ENCODE peak calls at places on chromosomes 4 and X, in four cellular contexts. One of them, this sample, is unnamed. For H3K4me1, the result is how much of the 10 kb centered on the place peaks cover.

GRCh38 chrX:19638968-19639539 is 123.7 kb upstream of the MAP3K15 start:
- DNase-seq in tibial artery: no peak
- DNase-seq in iPS DF 6.9: no peak
- DNase-seq in testis: no peak
- DNase-seq in this sample: no peak

GRCh38 chrX:96314974-96315373 is 369.7 kb upstream of the DIAPH2 start:
- DNase-seq in iPS DF 6.9: no peak
- DNase-seq in tibial artery: no peak
- DNase-seq in testis: no peak
- DNase-seq in this sample: no peak

GRCh38 chr4:90127223-90127705 is at the start of gene CCSER1:
- DNase-seq in tibial artery: peak
- DNase-seq in iPS DF 6.9: no peak
- DNase-seq in testis: peak
- DNase-seq in this sample: peak

GRCh38 chr4:101682946-101683345 is 107.6 kb upstream of the BANK1 start:
- DNase-seq in testis: no peak
- DNase-seq in iPS DF 6.9: no peak
- DNase-seq in tibial artery: no peak
- DNase-seq in this sample: no peak

GRCh38 chr4:137156807-137157206 is 375.5 kb downstream of the PCDH18 start:
- DNase-seq in iPS DF 6.9: no peak
- DNase-seq in testis: no peak
- DNase-seq in tibial artery: no peak
- DNase-seq in this sample: no peak

GRCh38 chr4:137705171-137705783 is 173.0 kb upstream of the PCDH18 start:
- DNase-seq in testis: no peak
- DNase-seq in iPS DF 6.9: no peak
- DNase-seq in tibial artery: peak
- DNase-seq in this sample: no peak

GRCh38 chr4:121900132-121900983 is 30.1 kb upstream of the BBS7 start:
- DNase-seq in testis: peak
- DNase-seq in iPS DF 6.9: peak
- DNase-seq in tibial artery: no peak
- DNase-seq in this sample: peak

GRCh38 chr4:6937748-6938147 is 28.1 kb downstream of the TBC1D14 start:
- DNase-seq in iPS DF 6.9: no peak
- DNase-seq in tibial artery: no peak
- DNase-seq in testis: no peak
- DNase-seq in this sample: no peak

GRCh38 chr4:2932951-2933565 is 30.1 kb downstream of the NOP14 start:
- DNase-seq in tibial artery: no peak
- DNase-seq in testis: no peak
- DNase-seq in iPS DF 6.9: no peak
- DNase-seq in this sample: no peak

GRCh38 chr4:141155586-141155985 is 22.3 kb upstream of the RNF150 start:
- DNase-seq in iPS DF 6.9: no peak
- DNase-seq in tibial artery: no peak
- DNase-seq in testis: no peak
- DNase-seq in this sample: no peak

GRCh38 chrX:47796433-47796906 is 40.2 kb upstream of the ZNF81 start:
- DNase-seq in tibial artery: no peak
- DNase-seq in testis: peak
- DNase-seq in iPS DF 6.9: no peak
- DNase-seq in this sample: no peak

GRCh38 chr4:24032371-24032989 is 142.6 kb upstream of the PPARGC1A start:
- DNase-seq in testis: peak
- DNase-seq in tibial artery: no peak
- DNase-seq in iPS DF 6.9: no peak
- DNase-seq in this sample: no peak

GRCh38 chr4:96162631-96163030 is 322.7 kb downstream of the PDHA2 start:
- DNase-seq in testis: no peak
- DNase-seq in tibial artery: no peak
- DNase-seq in iPS DF 6.9: no peak
- DNase-seq in this sample: no peak

GRCh38 chrX:15674514-15674898 is 9.9 kb upstream of the CLTRN start:
- DNase-seq in tibial artery: peak
- DNase-seq in iPS DF 6.9: peak
- DNase-seq in testis: peak
- DNase-seq in this sample: peak

GRCh38 chr4:78439328-78439727 is 112.2 kb upstream of the ANXA3 start:
- DNase-seq in testis: no peak
- DNase-seq in tibial artery: no peak
- DNase-seq in iPS DF 6.9: no peak
- DNase-seq in this sample: no peak

GRCh38 chr4:167887726-167888125 is 204.6 kb upstream of the ANXA10 start:
- DNase-seq in tibial artery: no peak
- DNase-seq in testis: no peak
- DNase-seq in iPS DF 6.9: no peak
- DNase-seq in this sample: no peak

GRCh38 chrX:106069048-106069447 is 30.5 kb upstream of the SERPINA7 start:
- DNase-seq in tibial artery: no peak
- DNase-seq in iPS DF 6.9: no peak
- DNase-seq in testis: no peak
- DNase-seq in this sample: no peak

GRCh38 chr4:1360423-1361283 is 13.6 kb downstream of the UVSSA start:
- DNase-seq in testis: peak
- DNase-seq in iPS DF 6.9: no peak
- DNase-seq in tibial artery: no peak
- DNase-seq in this sample: no peak

GRCh38 chr4:146437778-146438177 is 84.0 kb downstream of the SLC10A7 start:
- DNase-seq in tibial artery: no peak
- DNase-seq in testis: no peak
- DNase-seq in iPS DF 6.9: no peak
- DNase-seq in this sample: no peak

GRCh38 chr4:158858410-158859189 is 89.8 kb downstream of the FNIP2 start:
- DNase-seq in iPS DF 6.9: no peak
- DNase-seq in tibial artery: no peak
- DNase-seq in testis: no peak
- DNase-seq in this sample: no peak

GRCh38 chr4:140755811-140756291 is 334 bp downstream of the TBC1D9 start:
- DNase-seq in iPS DF 6.9: no peak
- DNase-seq in tibial artery: peak
- DNase-seq in testis: peak
- DNase-seq in this sample: peak

GRCh38 chr4:111228396-111228795 is 605.5 kb upstream of the PITX2 start:
- DNase-seq in tibial artery: no peak
- DNase-seq in testis: no peak
- DNase-seq in iPS DF 6.9: no peak
- DNase-seq in this sample: no peak

GRCh38 chrX:138411048-138411447 is 300.5 kb downstream of the FGF13 start:
- DNase-seq in tibial artery: no peak
- DNase-seq in iPS DF 6.9: no peak
- DNase-seq in testis: no peak
- DNase-seq in this sample: no peak

GRCh38 chrX:115632455-115632854 is 71.5 kb downstream of the PLS3 start:
- DNase-seq in iPS DF 6.9: no peak
- DNase-seq in testis: no peak
- DNase-seq in tibial artery: no peak
- DNase-seq in this sample: no peak

GRCh38 chr4:94995684-94996394 is 238.1 kb downstream of the BMPR1B start:
- DNase-seq in tibial artery: no peak
- DNase-seq in iPS DF 6.9: peak
- DNase-seq in testis: peak
- DNase-seq in this sample: no peak

GRCh38 chr4:4852591-4853362 is 6.7 kb upstream of the MSX1 start:
- DNase-seq in tibial artery: peak
- DNase-seq in testis: peak
- DNase-seq in iPS DF 6.9: no peak
- DNase-seq in this sample: peak

GRCh38 chr4:157170321-157170720 is 50.2 kb upstream of the GRIA2 start:
- DNase-seq in tibial artery: no peak
- DNase-seq in testis: no peak
- DNase-seq in iPS DF 6.9: no peak
- DNase-seq in this sample: no peak

GRCh38 chrX:140318306-140318705 is 186.6 kb downstream of the SOX3 start:
- DNase-seq in tibial artery: no peak
- DNase-seq in iPS DF 6.9: no peak
- DNase-seq in testis: no peak
- DNase-seq in this sample: no peak

GRCh38 chr4:36432556-36432955 is 151.1 kb downstream of the DTHD1 start:
- DNase-seq in testis: no peak
- DNase-seq in iPS DF 6.9: no peak
- DNase-seq in tibial artery: no peak
- DNase-seq in this sample: no peak

GRCh38 chrX:100743009-100743615 is 11.2 kb upstream of the SYTL4 start:
- DNase-seq in tibial artery: no peak
- DNase-seq in testis: no peak
- DNase-seq in iPS DF 6.9: no peak
- DNase-seq in this sample: no peak

DNA sequence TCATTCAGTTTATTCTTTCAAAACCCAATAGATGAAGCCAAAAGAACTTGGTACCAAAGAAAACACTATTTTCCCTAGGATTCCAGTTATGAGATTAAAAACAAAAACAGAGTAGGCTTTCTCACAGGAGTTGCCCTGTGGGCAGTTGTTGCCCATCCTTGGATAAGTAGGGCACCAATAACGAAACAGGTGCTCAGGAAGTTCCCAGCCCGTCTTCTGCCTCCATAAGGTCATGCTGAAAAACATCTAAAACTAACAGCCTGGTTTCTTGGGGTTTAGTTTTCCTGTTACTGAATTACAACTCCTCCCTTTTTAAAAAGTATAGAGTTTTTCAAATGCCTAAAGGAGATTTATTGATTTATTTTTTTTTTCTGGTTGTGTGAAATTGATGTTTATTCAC is 14.7 kb downstream of the TSPAN5 start:
- DNase-seq in iPS DF 6.9: no peak
- DNase-seq in testis: no peak
- DNase-seq in tibial artery: no peak
- DNase-seq in this sample: no peak
- H3K4me1 ChIP-seq in iPS DF 6.9: under half
- H3K4me1 ChIP-seq in testis: under half
- H3K4me1 ChIP-seq in tibial artery: under half
- H3K4me1 ChIP-seq in this sample: under half

DNA sequence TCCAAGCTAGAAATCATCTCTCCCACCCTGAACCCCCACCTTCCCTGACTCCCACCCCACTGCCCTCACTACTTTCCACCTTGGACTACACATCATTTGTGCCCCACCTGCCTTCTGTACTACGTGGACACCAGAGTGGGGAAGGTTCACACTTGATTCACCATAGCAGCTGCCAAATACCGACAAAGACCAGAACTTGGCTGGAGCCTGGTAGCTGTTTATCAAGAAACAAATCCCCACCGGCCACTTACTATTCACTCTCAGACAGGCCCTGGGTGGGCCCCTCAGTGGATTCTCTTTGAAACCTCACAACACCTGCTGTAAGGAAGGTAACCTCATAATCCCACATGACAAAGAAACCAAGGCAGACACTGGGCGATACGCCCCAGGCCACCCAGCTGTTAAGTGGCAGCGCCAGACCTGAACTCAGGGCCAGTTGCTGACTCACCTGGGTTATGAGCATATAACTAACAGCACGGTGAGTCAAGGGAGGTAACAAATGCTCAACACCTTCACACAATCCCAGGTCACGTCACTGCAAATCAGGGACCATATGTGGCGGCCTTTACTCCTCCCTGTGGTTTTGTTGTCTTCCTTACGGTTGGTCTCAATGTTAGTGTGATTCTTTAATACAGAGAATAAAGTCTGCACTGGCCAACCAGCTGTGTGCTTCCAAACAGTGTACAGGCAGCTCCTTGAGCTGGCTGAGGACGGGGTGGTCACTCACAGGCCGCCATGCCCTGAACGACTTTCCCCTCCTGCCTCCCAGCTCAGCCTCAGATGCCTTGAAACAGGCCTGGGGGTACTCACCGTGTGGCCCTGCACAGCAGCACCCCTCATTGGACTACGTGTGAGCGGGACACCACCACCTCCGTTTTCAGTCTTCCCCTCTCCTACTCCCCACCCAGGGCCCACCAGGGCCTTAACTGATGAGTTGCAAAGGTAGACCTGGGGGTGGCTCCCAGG is 7.5 kb downstream of the WDR1 start:
- DNase-seq in iPS DF 6.9: no peak
- DNase-seq in testis: no peak
- DNase-seq in tibial artery: no peak
- DNase-seq in this sample: no peak
- H3K4me1 ChIP-seq in iPS DF 6.9: under half
- H3K4me1 ChIP-seq in testis: under half
- H3K4me1 ChIP-seq in tibial artery: half or more
- H3K4me1 ChIP-seq in this sample: half or more

GRCh38 chr4:87089368-87089767 is 131.1 kb downstream of the KLHL8 start:
- DNase-seq in tibial artery: no peak
- DNase-seq in iPS DF 6.9: no peak
- DNase-seq in testis: no peak
- DNase-seq in this sample: no peak
- H3K4me1 ChIP-seq in tibial artery: under half
- H3K4me1 ChIP-seq in iPS DF 6.9: under half
- H3K4me1 ChIP-seq in testis: under half
- H3K4me1 ChIP-seq in this sample: under half

GRCh38 chrX:155070975-155071693 is at the start of the genes BRCC3, CMC4 and MTCP1:
- DNase-seq in tibial artery: peak
- DNase-seq in iPS DF 6.9: peak
- DNase-seq in testis: peak
- DNase-seq in this sample: peak
- H3K4me1 ChIP-seq in tibial artery: under half
- H3K4me1 ChIP-seq in iPS DF 6.9: under half
- H3K4me1 ChIP-seq in testis: under half
- H3K4me1 ChIP-seq in this sample: under half

GRCh38 chr4:113594231-113594556 is 167.3 kb downstream of the CAMK2D start:
- DNase-seq in tibial artery: no peak
- DNase-seq in iPS DF 6.9: no peak
- DNase-seq in testis: no peak
- DNase-seq in this sample: no peak
- H3K4me1 ChIP-seq in tibial artery: under half
- H3K4me1 ChIP-seq in iPS DF 6.9: under half
- H3K4me1 ChIP-seq in testis: under half
- H3K4me1 ChIP-seq in this sample: under half

DNA sequence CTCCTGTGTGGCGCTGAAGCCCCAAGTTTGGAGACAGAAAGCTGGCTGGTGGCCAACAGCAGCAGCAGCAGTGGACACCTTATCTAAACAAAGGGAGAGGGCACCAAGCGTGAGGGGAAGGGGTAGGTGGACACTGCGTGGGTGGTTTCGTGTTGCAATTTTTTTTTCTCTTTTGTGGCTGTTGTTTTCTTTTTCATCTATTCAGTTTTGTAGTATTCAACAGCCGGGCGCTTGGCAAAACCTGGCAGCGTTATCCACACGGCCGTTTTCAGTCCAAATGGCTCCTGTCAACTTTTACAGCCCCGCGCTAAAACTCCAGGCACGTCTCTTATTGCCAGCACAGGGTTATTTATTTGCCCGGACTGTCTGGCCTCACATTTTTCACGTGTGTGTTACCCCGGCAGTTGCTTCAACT is 192.3 kb downstream of the BCOR start:
- DNase-seq in testis: peak
- DNase-seq in tibial artery: no peak
- DNase-seq in iPS DF 6.9: no peak
- DNase-seq in this sample: peak
- H3K4me1 ChIP-seq in testis: under half
- H3K4me1 ChIP-seq in tibial artery: under half
- H3K4me1 ChIP-seq in iPS DF 6.9: under half
- H3K4me1 ChIP-seq in this sample: under half